ENCODE peak calls at places on chromosomes 5 and 9, in five cellular contexts. One of them, this sample, is unnamed.
A peak's percentile ranks its signal among the peaks of the same experiment; 100 is the strongest.

GRCh38 chr5:52657231-52657645 is 130.5 kb upstream of the ITGA1 start:
- DNase-seq in fibroblast of mammary gland: peak; percentile 65
- DNase-seq in tibial artery: no peak
- DNase-seq in right atrium auricular region: no peak
- DNase-seq in heart left ventricle: no peak
- DNase-seq in this sample: no peak

GRCh38 chr5:395921-396714 is 46.9 kb upstream of the EXOC3 start:
- DNase-seq in fibroblast of mammary gland: no peak
- DNase-seq in tibial artery: peak; percentile 56
- DNase-seq in right atrium auricular region: no peak
- DNase-seq in heart left ventricle: no peak
- DNase-seq in this sample: no peak

GRCh38 chr9:133162802-133163558 is 734 bp downstream of the GBGT1 start:
- DNase-seq in fibroblast of mammary gland: no peak
- DNase-seq in tibial artery: peak; percentile 67
- DNase-seq in right atrium auricular region: no peak
- DNase-seq in heart left ventricle: no peak
- DNase-seq in this sample: no peak

GRCh38 chr9:115400801-115401200 is 282.8 kb upstream of the TNC start:
- DNase-seq in fibroblast of mammary gland: peak; percentile 82
- DNase-seq in tibial artery: no peak
- DNase-seq in right atrium auricular region: no peak
- DNase-seq in heart left ventricle: no peak
- DNase-seq in this sample: no peak

GRCh38 chr9:134373269-134373668 is 47.0 kb downstream of the RXRA start:
- DNase-seq in fibroblast of mammary gland: no peak
- DNase-seq in tibial artery: no peak
- DNase-seq in right atrium auricular region: no peak
- DNase-seq in heart left ventricle: no peak
- DNase-seq in this sample: no peak

GRCh38 chr9:83199240-83199639 is 136.3 kb upstream of the RASEF start:
- DNase-seq in fibroblast of mammary gland: peak; percentile 40
- DNase-seq in tibial artery: no peak
- DNase-seq in right atrium auricular region: no peak
- DNase-seq in heart left ventricle: peak; percentile 36
- DNase-seq in this sample: no peak

GRCh38 chr9:130426883-130427282 is 17.9 kb upstream of the ASS1 start:
- DNase-seq in fibroblast of mammary gland: peak; percentile 82
- DNase-seq in tibial artery: peak; percentile 83
- DNase-seq in right atrium auricular region: no peak
- DNase-seq in heart left ventricle: peak; percentile 56
- DNase-seq in this sample: peak; percentile 99

GRCh38 chr5:76601470-76601869 is 21.7 kb downstream of the F2RL2 start:
- DNase-seq in fibroblast of mammary gland: peak; percentile 81
- DNase-seq in tibial artery: no peak
- DNase-seq in right atrium auricular region: no peak
- DNase-seq in heart left ventricle: no peak
- DNase-seq in this sample: peak; percentile 6

DNA sequence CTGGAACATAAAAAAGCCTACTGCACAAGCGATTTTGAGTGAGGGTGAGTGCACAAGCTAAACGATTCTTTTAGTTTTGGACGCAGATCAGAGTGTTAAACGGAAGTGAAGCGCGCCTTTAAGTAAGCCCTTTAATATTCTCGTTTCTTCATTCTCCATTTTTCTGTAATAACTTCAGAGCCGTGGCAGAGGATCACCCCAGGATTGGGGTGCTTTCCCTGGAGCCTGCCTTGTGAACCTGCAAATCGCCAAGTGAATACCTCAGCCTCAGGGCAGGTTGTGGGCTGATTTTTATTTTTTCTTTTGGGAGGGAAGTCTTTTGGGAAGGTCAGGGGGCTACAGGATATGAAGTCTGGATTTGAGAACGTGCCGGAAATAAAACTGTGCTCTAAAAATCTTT is 5.0 kb upstream of the PAX5 start:
- DNase-seq in fibroblast of mammary gland: no peak
- DNase-seq in tibial artery: no peak
- DNase-seq in right atrium auricular region: no peak
- DNase-seq in heart left ventricle: no peak
- DNase-seq in this sample: no peak
- H3K4me3 ChIP-seq in fibroblast of mammary gland: no peak overlapping the region
- H3K4me3 ChIP-seq in tibial artery: no peak overlapping the region
- H3K4me3 ChIP-seq in right atrium auricular region: no peak overlapping the region
- H3K4me3 ChIP-seq in heart left ventricle: no peak overlapping the region
- H3K4me3 ChIP-seq in this sample: no peak overlapping the region

GRCh38 chr9:126676102-126676684 is 62.5 kb downstream of the LMX1B start:
- DNase-seq in fibroblast of mammary gland: no peak
- DNase-seq in tibial artery: no peak
- DNase-seq in right atrium auricular region: no peak
- DNase-seq in heart left ventricle: no peak
- DNase-seq in this sample: no peak
- H3K4me3 ChIP-seq in fibroblast of mammary gland: no peak overlapping the region
- H3K4me3 ChIP-seq in tibial artery: no peak overlapping the region
- H3K4me3 ChIP-seq in right atrium auricular region: no peak overlapping the region
- H3K4me3 ChIP-seq in heart left ventricle: no peak overlapping the region
- H3K4me3 ChIP-seq in this sample: no peak overlapping the region

DNA sequence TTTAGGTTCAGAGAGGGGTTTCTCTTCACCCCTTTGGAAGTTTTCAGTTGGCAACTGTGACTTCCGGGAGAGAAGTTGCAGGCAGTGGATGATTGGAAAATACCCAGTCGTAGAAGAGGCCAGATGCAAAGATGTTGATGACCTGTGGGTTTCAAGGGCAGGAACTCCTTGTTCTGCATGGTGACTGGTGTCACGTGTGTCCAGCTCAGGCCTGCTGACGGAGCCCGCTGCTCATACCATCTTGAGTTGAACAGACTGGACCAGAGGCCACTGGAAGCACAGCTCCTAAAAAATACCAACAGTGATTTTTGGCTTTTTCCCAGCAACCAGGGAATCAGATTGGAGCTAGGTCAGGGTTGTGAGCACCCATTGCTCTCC is 243.9 kb upstream of the KLF4 start:
- DNase-seq in fibroblast of mammary gland: peak; percentile 89
- DNase-seq in tibial artery: peak; percentile 89
- DNase-seq in right atrium auricular region: peak; percentile 94
- DNase-seq in heart left ventricle: peak; percentile 55
- DNase-seq in this sample: peak; percentile 50
- H3K4me3 ChIP-seq in fibroblast of mammary gland: no peak overlapping the region
- H3K4me3 ChIP-seq in tibial artery: peak overlapping the region; percentile 28
- H3K4me3 ChIP-seq in right atrium auricular region: no peak overlapping the region
- H3K4me3 ChIP-seq in heart left ventricle: peak overlapping the region; percentile 38
- H3K4me3 ChIP-seq in this sample: peak overlapping the region; percentile 24

GRCh38 chr5:137633896-137634295 is 102.0 kb downstream of the KLHL3 start:
- DNase-seq in fibroblast of mammary gland: no peak
- DNase-seq in tibial artery: no peak
- DNase-seq in right atrium auricular region: no peak
- DNase-seq in heart left ventricle: no peak
- DNase-seq in this sample: no peak

GRCh38 chr5:137638841-137639240 is 97.0 kb downstream of the KLHL3 start:
- DNase-seq in fibroblast of mammary gland: no peak
- DNase-seq in tibial artery: no peak
- DNase-seq in right atrium auricular region: no peak
- DNase-seq in heart left ventricle: no peak
- DNase-seq in this sample: no peak

GRCh38 chr5:137635521-137635921 is 100.4 kb downstream of the KLHL3 start:
- DNase-seq in fibroblast of mammary gland: no peak
- DNase-seq in tibial artery: no peak
- DNase-seq in right atrium auricular region: no peak
- DNase-seq in heart left ventricle: no peak
- DNase-seq in this sample: no peak

GRCh38 chr5:137636846-137637515 is 98.9 kb downstream of the KLHL3 start:
- DNase-seq in fibroblast of mammary gland: no peak
- DNase-seq in tibial artery: no peak
- DNase-seq in right atrium auricular region: no peak
- DNase-seq in heart left ventricle: no peak
- DNase-seq in this sample: no peak

GRCh38 chr5:137636076-137636475 is 99.8 kb downstream of the KLHL3 start:
- DNase-seq in fibroblast of mammary gland: no peak
- DNase-seq in tibial artery: no peak
- DNase-seq in right atrium auricular region: no peak
- DNase-seq in heart left ventricle: no peak
- DNase-seq in this sample: no peak
- H3K4me3 ChIP-seq in fibroblast of mammary gland: no peak overlapping the region
- H3K4me3 ChIP-seq in tibial artery: no peak overlapping the region
- H3K4me3 ChIP-seq in right atrium auricular region: no peak overlapping the region
- H3K4me3 ChIP-seq in heart left ventricle: no peak overlapping the region
- H3K4me3 ChIP-seq in this sample: no peak overlapping the region

GRCh38 chr5:132766806-132767055 is 10.3 kb downstream of the SEPTIN8 start:
- DNase-seq in fibroblast of mammary gland: no peak
- DNase-seq in tibial artery: no peak
- DNase-seq in right atrium auricular region: no peak
- DNase-seq in heart left ventricle: no peak
- DNase-seq in this sample: no peak

GRCh38 chr5:132764671-132765070 is 12.4 kb downstream of the SEPTIN8 start:
- DNase-seq in fibroblast of mammary gland: no peak
- DNase-seq in tibial artery: no peak
- DNase-seq in right atrium auricular region: no peak
- DNase-seq in heart left ventricle: no peak
- DNase-seq in this sample: no peak

GRCh38 chr5:132766020-132766805 is 10.8 kb downstream of the SEPTIN8 start:
- DNase-seq in fibroblast of mammary gland: no peak
- DNase-seq in tibial artery: peak; percentile 48
- DNase-seq in right atrium auricular region: no peak
- DNase-seq in heart left ventricle: no peak
- DNase-seq in this sample: no peak

GRCh38 chr5:132764051-132764450 is 13.0 kb downstream of the SEPTIN8 start:
- DNase-seq in fibroblast of mammary gland: no peak
- DNase-seq in tibial artery: no peak
- DNase-seq in right atrium auricular region: peak; percentile 51
- DNase-seq in heart left ventricle: no peak
- DNase-seq in this sample: no peak

GRCh38 chr5:132765311-132766019 is 11.6 kb downstream of the SEPTIN8 start:
- DNase-seq in fibroblast of mammary gland: no peak
- DNase-seq in tibial artery: no peak
- DNase-seq in right atrium auricular region: no peak
- DNase-seq in heart left ventricle: no peak
- DNase-seq in this sample: no peak
- H3K4me3 ChIP-seq in fibroblast of mammary gland: no peak overlapping the region
- H3K4me3 ChIP-seq in tibial artery: no peak overlapping the region
- H3K4me3 ChIP-seq in right atrium auricular region: no peak overlapping the region
- H3K4me3 ChIP-seq in heart left ventricle: no peak overlapping the region
- H3K4me3 ChIP-seq in this sample: no peak overlapping the region

DNA sequence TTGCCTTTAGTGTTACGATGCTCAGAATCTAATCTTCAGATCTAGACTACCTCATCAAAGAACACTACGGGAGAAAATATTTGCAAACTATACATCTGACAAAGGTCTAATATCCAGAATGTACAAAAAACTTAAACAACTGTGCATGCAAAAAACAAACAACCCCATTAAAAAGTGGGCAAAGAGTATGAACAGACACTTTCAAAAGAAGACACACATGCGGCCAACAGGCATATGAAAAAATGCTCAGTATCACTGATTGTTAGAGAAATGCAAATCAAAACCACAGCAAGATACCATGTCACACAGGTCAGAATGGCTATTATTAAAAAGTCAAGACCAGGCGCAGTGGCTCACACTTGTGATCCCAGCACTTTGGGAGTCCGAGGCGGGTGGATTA is 31.0 kb upstream of the MEGF9 start:
- DNase-seq in fibroblast of mammary gland: no peak
- DNase-seq in tibial artery: no peak
- DNase-seq in right atrium auricular region: no peak
- DNase-seq in heart left ventricle: no peak
- DNase-seq in this sample: no peak
- H3K4me3 ChIP-seq in fibroblast of mammary gland: no peak overlapping the region
- H3K4me3 ChIP-seq in tibial artery: no peak overlapping the region
- H3K4me3 ChIP-seq in right atrium auricular region: no peak overlapping the region
- H3K4me3 ChIP-seq in heart left ventricle: no peak overlapping the region
- H3K4me3 ChIP-seq in this sample: no peak overlapping the region

This sample was measured in MG63.